ENCODE peak calls at places on chromosomes 6 and 20, in ten cellular contexts. A is heart left ventricle; T is GM23248; M is colonic mucosa; R is neuronal stem cell; L is CD4-positive, CD25-positive, alpha-beta regulatory T cell; Z is upper lobe of right lung; E is PC-3; N is ovary; K is mammary epithelial cell. D is an unnamed sample.

GRCh38 chr20:62955519-62956386 is 3.2 kb downstream of the SLC17A9 start:
- DNase-seq in A (no peak), T (no peak), M (peak; percentile 55), R (no peak), L (no peak), Z (no peak), E (no peak), N (no peak), K (no peak), D (no peak)

GRCh38 chr6:151682922-151683321 is 124.6 kb upstream of the ESR1 start:
- DNase-seq in A (no peak), T (no peak), M (no peak), R (no peak), L (no peak), Z (no peak), E (no peak), N (no peak), K (no peak), D (no peak)

GRCh38 chr6:20034408-20034769 is 177.9 kb downstream of the MBOAT1 start:
- DNase-seq in A (no peak), T (no peak), M (no peak), R (no peak), L (no peak), Z (no peak), E (no peak), N (no peak), K (no peak), D (no peak)

GRCh38 chr6:143536461-143536865 is 24.9 kb upstream of the FUCA2 start:
- DNase-seq in A (peak; percentile 48), T (peak; percentile 75), M (peak; percentile 65), R (peak; percentile 33), L (peak; percentile 47), Z (peak; percentile 83), E (peak; percentile 45), N (peak; percentile 17), K (peak; percentile 45), D (no peak)

GRCh38 chr20:38117635-38118034 is 47.4 kb downstream of the TGM2 start:
- DNase-seq in A (no peak), T (peak; percentile 70), M (no peak), R (no peak), L (no peak), Z (no peak), E (peak; percentile 96), N (no peak), K (peak; percentile 87), D (no peak)

GRCh38 chr6:99661870-99662269 is 55.2 kb downstream of the PRDM13 start:
- DNase-seq in A (no peak), T (no peak), M (no peak), R (no peak), L (no peak), Z (no peak), E (no peak), N (no peak), K (no peak), D (no peak)

GRCh38 chr6:132259070-132259469 is 142.2 kb downstream of the MOXD1 start:
- DNase-seq in A (no peak), T (peak; percentile 64), M (no peak), R (no peak), L (no peak), Z (no peak), E (peak; percentile 40), N (no peak), K (peak; percentile 12), D (no peak)

GRCh38 chr6:2502096-2502997 is 248.4 kb downstream of the MYLK4 start:
- DNase-seq in A (no peak), T (no peak), M (no peak), R (no peak), L (no peak), Z (no peak), E (peak; percentile 41), N (no peak), K (no peak), D (no peak)

GRCh38 chr20:40633123-40633850 is 55.7 kb downstream of the MAFB start:
- DNase-seq in A (no peak), T (no peak), M (no peak), R (no peak), L (no peak), Z (no peak), E (no peak), N (no peak), K (no peak), D (no peak)

GRCh38 chr6:3654436-3654835 is 97.1 kb downstream of the PXDC1 start:
- DNase-seq in A (no peak), T (no peak), M (no peak), R (no peak), L (no peak), Z (no peak), E (no peak), N (no peak), K (no peak), D (no peak)

GRCh38 chr20:41480054-41480770 is 113.6 kb upstream of the EMILIN3 start:
- DNase-seq in A (no peak), T (no peak), M (no peak), R (no peak), L (peak; percentile 2), Z (no peak), E (no peak), N (no peak), K (no peak), D (no peak)

GRCh38 chr20:38680492-38681118 is 43.7 kb upstream of the SLC32A1 start:
- DNase-seq in A (peak; percentile 16), T (peak; percentile 51), M (no peak), R (peak; percentile 83), L (no peak), Z (no peak), E (peak; percentile 60), N (no peak), K (peak; percentile 35), D (no peak)

GRCh38 chr6:6927437-6928361 is 180.1 kb upstream of the RREB1 start:
- DNase-seq in A (peak; percentile 48), T (peak; percentile 19), M (no peak), R (peak; percentile 18), L (no peak), Z (peak; percentile 78), E (no peak), N (peak; percentile 36), K (no peak), D (no peak)
- H3K4me1 ChIP-seq in A (peaks cover 19% of the 10 kb centered on the region), T (no peaks in the 10 kb centered on the region), M (no peaks in the 10 kb centered on the region), R (no peaks in the 10 kb centered on the region), L (no peaks in the 10 kb centered on the region), Z (peaks cover 14% of the 10 kb centered on the region), E (peaks cover 12% of the 10 kb centered on the region), N (peaks cover 8% of the 10 kb centered on the region), K (no peaks in the 10 kb centered on the region), D (no peaks in the 10 kb centered on the region)

GRCh38 chr20:44886276-44886671 is 769 bp downstream of the YWHAB start:
- DNase-seq in A (no peak), T (peak; percentile 43), M (no peak), R (no peak), L (no peak), Z (no peak), E (no peak), N (no peak), K (no peak), D (no peak)
- H3K4me1 ChIP-seq in A (peaks cover 59% of the 10 kb centered on the region), T (peaks cover 35% of the 10 kb centered on the region), M (peaks cover 44% of the 10 kb centered on the region), R (peaks cover 12% of the 10 kb centered on the region), L (peaks cover 57% of the 10 kb centered on the region), Z (peaks cover 52% of the 10 kb centered on the region), E (peaks cover 33% of the 10 kb centered on the region), N (peaks cover 2% of the 10 kb centered on the region), K (peaks cover 19% of the 10 kb centered on the region), D (peaks cover 51% of the 10 kb centered on the region)

GRCh38 chr6:111854683-111855082 is 18.6 kb downstream of the FYN start:
- DNase-seq in A (no peak), T (peak; percentile 28), M (no peak), R (no peak), L (no peak), Z (no peak), E (no peak), N (no peak), K (no peak), D (no peak)
- H3K4me1 ChIP-seq in A (peaks cover 72% of the 10 kb centered on the region), T (peaks cover 13% of the 10 kb centered on the region), M (no peaks in the 10 kb centered on the region), R (peaks cover 47% of the 10 kb centered on the region), L (peaks cover 90% of the 10 kb centered on the region), Z (peaks cover 25% of the 10 kb centered on the region), E (peaks cover 10% of the 10 kb centered on the region), N (peaks cover 5% of the 10 kb centered on the region), K (peaks cover 6% of the 10 kb centered on the region), D (no peaks in the 10 kb centered on the region)

GRCh38 chr6:111410371-111410770 is 72.6 kb downstream of the REV3L start:
- DNase-seq in A (no peak), T (no peak), M (no peak), R (no peak), L (no peak), Z (no peak), E (no peak), N (no peak), K (no peak), D (no peak)
- H3K4me1 ChIP-seq in A (no peaks in the 10 kb centered on the region), T (no peaks in the 10 kb centered on the region), M (no peaks in the 10 kb centered on the region), R (no peaks in the 10 kb centered on the region), L (no peaks in the 10 kb centered on the region), Z (peaks cover 2% of the 10 kb centered on the region), E (no peaks in the 10 kb centered on the region), N (peaks cover 1% of the 10 kb centered on the region), K (no peaks in the 10 kb centered on the region), D (no peaks in the 10 kb centered on the region)

GRCh38 chr6:136762022-136762975 is 30.0 kb downstream of the MAP3K5 start:
- DNase-seq in A (peak; percentile 41), T (no peak), M (peak; percentile 19), R (no peak), L (no peak), Z (no peak), E (no peak), N (no peak), K (no peak), D (no peak)
- H3K4me1 ChIP-seq in A (peaks cover 71% of the 10 kb centered on the region), T (peaks cover 6% of the 10 kb centered on the region), M (peaks cover 15% of the 10 kb centered on the region), R (no peaks in the 10 kb centered on the region), L (peaks cover 68% of the 10 kb centered on the region), Z (peaks cover 67% of the 10 kb centered on the region), E (no peaks in the 10 kb centered on the region), N (peaks cover 36% of the 10 kb centered on the region), K (peaks cover 8% of the 10 kb centered on the region), D (peaks cover 93% of the 10 kb centered on the region)

GRCh38 chr6:87907521-87907920 is 140.1 kb upstream of the SPACA1 start:
- DNase-seq in A (no peak), T (peak; percentile 77), M (no peak), R (no peak), L (no peak), Z (no peak), E (no peak), N (no peak), K (peak; percentile 78), D (no peak)
- H3K4me1 ChIP-seq in A (no peaks in the 10 kb centered on the region), T (peaks cover 23% of the 10 kb centered on the region), M (no peaks in the 10 kb centered on the region), R (peaks cover 54% of the 10 kb centered on the region), L (peaks cover 4% of the 10 kb centered on the region), Z (no peaks in the 10 kb centered on the region), E (no peaks in the 10 kb centered on the region), N (no peaks in the 10 kb centered on the region), K (peaks cover 52% of the 10 kb centered on the region), D (peaks cover 3% of the 10 kb centered on the region)